ENCODE peak calls at places on chromosomes 1 and 21, in seven cellular contexts. O is HuH-7, I is stomach, T is hypothalamus, Z is AG04449, A is C1 segment of cervical spinal cord, B is retinal pigment epithelial cell. Q is an unnamed sample.

GRCh38 chr1:221741364-221741970 is 422 bp downstream of the DUSP10 start:
- DNase-seq in O (peak), I (no peak), T (no peak), Z (no peak), A (peak), B (no peak), Q (no peak)

GRCh38 chr1:169484683-169485426 is 889 bp downstream of the SLC19A2 start:
- DNase-seq in O (no peak), I (peak), T (peak), Z (no peak), A (peak), B (peak), Q (peak)

GRCh38 chr1:97565886-97566285 is 354.9 kb downstream of the DPYD start:
- DNase-seq in O (no peak), I (no peak), T (no peak), Z (no peak), A (no peak), B (no peak), Q (no peak)

GRCh38 chr1:198499588-198499987 is 40.9 kb downstream of the ATP6V1G3 start:
- DNase-seq in O (no peak), I (no peak), T (no peak), Z (no peak), A (no peak), B (no peak), Q (no peak)

GRCh38 chr1:223811634-223812101 is 34.1 kb downstream of the TP53BP2 start:
- DNase-seq in O (no peak), I (no peak), T (no peak), Z (no peak), A (no peak), B (no peak), Q (no peak)

GRCh38 chr1:92572520-92572919 is 85.8 kb upstream of the GFI1 start:
- DNase-seq in O (no peak), I (no peak), T (no peak), Z (no peak), A (no peak), B (no peak), Q (no peak)

GRCh38 chr1:62508187-62508758 is 71.4 kb downstream of the USP1 start:
- DNase-seq in O (peak), I (no peak), T (no peak), Z (peak), A (no peak), B (peak), Q (peak)

GRCh38 chr1:42844592-42845140 is 1.7 kb upstream of the ZNF691 start:
- DNase-seq in O (no peak), I (no peak), T (no peak), Z (no peak), A (no peak), B (no peak), Q (no peak)

GRCh38 chr21:36104306-36105300 is 30.3 kb upstream of the CBR3 start:
- DNase-seq in O (no peak), I (peak), T (peak), Z (no peak), A (peak), B (no peak), Q (no peak)

GRCh38 chr1:174965006-174965971 is 34.5 kb upstream of the CACYBP start:
- DNase-seq in O (no peak), I (peak), T (no peak), Z (no peak), A (no peak), B (no peak), Q (no peak)

GRCh38 chr1:205071801-205072200 is 12.5 kb downstream of the TMEM81 start:
- DNase-seq in O (no peak), I (no peak), T (peak), Z (no peak), A (no peak), B (no peak), Q (no peak)

GRCh38 chr1:204495078-204495753 is 611 bp upstream of the PIK3C2B start:
- DNase-seq in O (no peak), I (no peak), T (no peak), Z (no peak), A (no peak), B (no peak), Q (no peak)

GRCh38 chr1:165050246-165050645 is 306.3 kb downstream of the LMX1A start:
- DNase-seq in O (no peak), I (no peak), T (no peak), Z (no peak), A (no peak), B (no peak), Q (no peak)

GRCh38 chr1:201748331-201748730 is 80.6 kb upstream of the IPO9 start:
- DNase-seq in O (no peak), I (no peak), T (no peak), Z (peak), A (no peak), B (peak), Q (no peak)

GRCh38 chr1:228144213-228145049 is 4.4 kb downstream of the GUK1 start:
- DNase-seq in O (peak), I (peak), T (no peak), Z (no peak), A (no peak), B (no peak), Q (no peak)

GRCh38 chr1:38028671-38029070 is 16.1 kb downstream of the UTP11 start:
- DNase-seq in O (no peak), I (no peak), T (no peak), Z (no peak), A (no peak), B (no peak), Q (no peak)

GRCh38 chr1:192401832-192402231 is 85.0 kb downstream of the RGS21 start:
- DNase-seq in O (no peak), I (no peak), T (no peak), Z (peak), A (no peak), B (no peak), Q (no peak)

GRCh38 chr1:15384301-15384901 is 25.3 kb upstream of the EFHD2 start:
- DNase-seq in O (no peak), I (peak), T (peak), Z (no peak), A (peak), B (no peak), Q (no peak)

GRCh38 chr1:52141513-52142219 is at the start of gene ZFYVE9:
- DNase-seq in O (peak), I (peak), T (peak), Z (no peak), A (peak), B (no peak), Q (peak)

GRCh38 chr1:29033829-29034466 is 89.8 kb downstream of the TMEM200B start:
- DNase-seq in O (peak), I (no peak), T (no peak), Z (no peak), A (no peak), B (no peak), Q (peak)

GRCh38 chr1:205976708-205977107 is 26.5 kb downstream of the RAB7B start:
- DNase-seq in O (no peak), I (no peak), T (no peak), Z (no peak), A (peak), B (no peak), Q (no peak)

GRCh38 chr1:84835169-84835568 is 57.8 kb downstream of the LPAR3 start:
- DNase-seq in O (no peak), I (no peak), T (no peak), Z (no peak), A (no peak), B (no peak), Q (no peak)

GRCh38 chr1:235583511-235584001 is 66.0 kb downstream of the GNG4 start:
- DNase-seq in O (peak), I (no peak), T (no peak), Z (no peak), A (no peak), B (no peak), Q (no peak)

GRCh38 chr1:225627304-225627947 is 25.5 kb downstream of the ENAH start:
- DNase-seq in O (peak), I (peak), T (no peak), Z (no peak), A (no peak), B (no peak), Q (no peak)

GRCh38 chr1:235397733-235398132 is 30.5 kb downstream of the TBCE start:
- DNase-seq in O (no peak), I (no peak), T (no peak), Z (peak), A (no peak), B (no peak), Q (no peak)

GRCh38 chr1:32068891-32069590 is 3.7 kb upstream of the TMEM39B start:
- DNase-seq in O (no peak), I (no peak), T (no peak), Z (no peak), A (no peak), B (no peak), Q (no peak)

GRCh38 chr21:16707274-16707673 is 805.6 kb upstream of the CXADR start:
- DNase-seq in O (no peak), I (no peak), T (no peak), Z (no peak), A (no peak), B (no peak), Q (no peak)

GRCh38 chr1:101005191-101005590 is 20.4 kb downstream of the DPH5 start:
- DNase-seq in O (no peak), I (no peak), T (no peak), Z (no peak), A (no peak), B (no peak), Q (no peak)

GRCh38 chr1:2233997-2234761 is 6.1 kb downstream of the SKI start:
- DNase-seq in O (peak), I (peak), T (peak), Z (no peak), A (peak), B (no peak), Q (peak)

GRCh38 chr1:172068334-172068733 is 227.0 kb downstream of the DNM3 start:
- DNase-seq in O (no peak), I (no peak), T (no peak), Z (no peak), A (no peak), B (no peak), Q (no peak)

GRCh38 chr1:34705077-34705476 is 49.8 kb upstream of the GJB5 start:
- DNase-seq in O (no peak), I (no peak), T (no peak), Z (no peak), A (no peak), B (no peak), Q (no peak)

GRCh38 chr1:226201029-226201593 is 14.6 kb upstream of the ACBD3 start:
- DNase-seq in O (peak), I (no peak), T (no peak), Z (no peak), A (no peak), B (no peak), Q (no peak)

GRCh38 chr1:228010921-228011320 is 4.1 kb downstream of the WNT3A start:
- DNase-seq in O (no peak), I (peak), T (no peak), Z (no peak), A (no peak), B (no peak), Q (no peak)

GRCh38 chr1:210674151-210674550 is 345.4 kb downstream of the HHAT start:
- DNase-seq in O (no peak), I (no peak), T (no peak), Z (no peak), A (no peak), B (no peak), Q (no peak)

GRCh38 chr1:27823784-27824183 is 6.8 kb upstream of the PPP1R8 start:
- DNase-seq in O (no peak), I (no peak), T (no peak), Z (no peak), A (no peak), B (no peak), Q (no peak)

GRCh38 chr1:5994713-5995621 is 2.7 kb upstream of the NPHP4 start:
- DNase-seq in O (no peak), I (no peak), T (no peak), Z (no peak), A (no peak), B (no peak), Q (no peak)

Q was measured in KG1.